ENCODE peak calls at places on chromosomes 3 and 15, in six cellular contexts. G is nucleus accumbens; P is stimulated activated CD4-positive, alpha-beta T cell treated with anti-CD3 and anti-CD28 coated beads, Interleukin-1b, Interleukin-23, amount 100 ng/mL, for 24 hours; Q is NCI-H748 treated with DMSO at 0.1 percent for 48 hours; Y is nephron progenitor cell; J is A549. Z is an unnamed sample.

GRCh38 chr3:98246142-98246541 is 17.9 kb upstream of the OR5H6 start:
- DNase-seq in G (no peak), P (no peak), Q (no peak), Y (no peak), J (no peak), Z (no peak)

GRCh38 chr3:50616770-50617095 is 218 bp upstream of the MAPKAPK3 start:
- DNase-seq in G (peak; percentile 75), P (peak; percentile 95), Q (peak; percentile 69), Y (peak; percentile 94), J (peak; percentile 76), Z (peak; percentile 55)

GRCh38 chr3:111895079-111895478 is 36.0 kb downstream of the PHLDB2 start:
- DNase-seq in G (no peak), P (no peak), Q (peak; percentile 16), Y (no peak), J (peak; percentile 65), Z (no peak)

GRCh38 chr15:26773485-26773877 is 615 bp upstream of the GABRB3 start:
- DNase-seq in G (no peak), P (no peak), Q (no peak), Y (no peak), J (peak; percentile 19), Z (no peak)

GRCh38 chr3:70805044-70805732 is 492.8 kb upstream of the MDFIC2 start:
- DNase-seq in G (no peak), P (no peak), Q (no peak), Y (no peak), J (no peak), Z (no peak)

GRCh38 chr3:52245322-52246263 is at the start of gene PPM1M:
- DNase-seq in G (no peak), P (no peak), Q (no peak), Y (peak; percentile 68), J (peak; percentile 35), Z (no peak)

GRCh38 chr15:88938802-88939485 is 25.8 kb upstream of the MFGE8 start:
- DNase-seq in G (no peak), P (no peak), Q (no peak), Y (no peak), J (no peak), Z (no peak)

GRCh38 chr3:72288955-72289707 is 504.2 kb upstream of the PROK2 start:
- DNase-seq in G (peak; percentile 88), P (no peak), Q (no peak), Y (no peak), J (no peak), Z (no peak)

GRCh38 chr15:40743921-40744809 is 10.9 kb downstream of the RMDN3 start:
- DNase-seq in G (no peak), P (peak; percentile 56), Q (no peak), Y (no peak), J (peak; percentile 56), Z (no peak)

GRCh38 chr3:55000546-55000945 is 72.7 kb upstream of the LRTM1 start:
- DNase-seq in G (no peak), P (no peak), Q (no peak), Y (no peak), J (peak; percentile 8), Z (peak; percentile 7)

GRCh38 chr3:176650478-176650877 is 546.8 kb downstream of the TBL1XR1 start:
- DNase-seq in G (no peak), P (no peak), Q (no peak), Y (no peak), J (peak; percentile 9), Z (no peak)

GRCh38 chr3:74546426-74546825 is 68.0 kb downstream of the CNTN3 start:
- DNase-seq in G (no peak), P (no peak), Q (no peak), Y (no peak), J (no peak), Z (no peak)

GRCh38 chr3:23800731-23801130 is 5.0 kb upstream of the UBE2E1 start:
- DNase-seq in G (no peak), P (no peak), Q (no peak), Y (no peak), J (peak; percentile 41), Z (no peak)

GRCh38 chr3:30728143-30728542 is 121.7 kb downstream of the TGFBR2 start:
- DNase-seq in G (no peak), P (no peak), Q (no peak), Y (no peak), J (no peak), Z (no peak)

GRCh38 chr3:66442254-66443249 is 58.3 kb downstream of the LRIG1 start:
- DNase-seq in G (no peak), P (no peak), Q (no peak), Y (peak; percentile 19), J (no peak), Z (no peak)

GRCh38 chr3:49813497-49814174 is at the start of gene UBA7:
- DNase-seq in G (no peak), P (no peak), Q (no peak), Y (no peak), J (no peak), Z (no peak)

GRCh38 chr15:72468103-72468502 is 6.0 kb upstream of the ARIH1 start:
- DNase-seq in G (no peak), P (no peak), Q (no peak), Y (no peak), J (no peak), Z (no peak)

GRCh38 chr3:73255609-73256029 is 194.2 kb downstream of the EBLN2 start:
- DNase-seq in G (no peak), P (no peak), Q (peak; percentile 78), Y (no peak), J (peak; percentile 4), Z (peak; percentile 30)

GRCh38 chr3:112261742-112262141 is 32.3 kb downstream of the SLC9C1 start:
- DNase-seq in G (no peak), P (no peak), Q (no peak), Y (no peak), J (no peak), Z (no peak)

Z was measured in NCI-H774.